ENCODE peak calls at places on chromosome 1, in four cellular contexts. R, W, B and X are unnamed samples.

GRCh38 chr1:45172015-45172414 is 34.4 kb downstream of the ZSWIM5 start:
- DNase-seq in B (no peak), R (no peak), W (no peak), X (no peak)

GRCh38 chr1:186845581-186846210 is 16.9 kb downstream of the PLA2G4A start:
- DNase-seq in B (no peak), R (no peak), W (no peak), X (no peak)

GRCh38 chr1:231841616-231842344 is 215.2 kb downstream of the DISC1 start:
- DNase-seq in B (no peak), W (no peak), R (no peak), X (no peak)

GRCh38 chr1:58968360-58968952 is 184.6 kb upstream of the JUN start:
- DNase-seq in R (peak; percentile 62), W (peak; percentile 94), B (peak; percentile 86), X (peak; percentile 72)

GRCh38 chr1:212158912-212159796 is 123.6 kb downstream of the DTL start:
- DNase-seq in R (no peak), W (no peak), B (no peak), X (no peak)

GRCh38 chr1:1875932-1876331 is 15.0 kb downstream of the GNB1 start:
- DNase-seq in B (no peak), W (no peak), R (no peak), X (no peak)

GRCh38 chr1:147892731-147893214 is 9.8 kb upstream of the GJA8 start:
- DNase-seq in W (no peak), R (no peak), B (no peak), X (no peak)

GRCh38 chr1:62841587-62842169 is 57.7 kb downstream of the ATG4C start:
- DNase-seq in B (no peak), R (no peak), W (no peak), X (no peak)

GRCh38 chr1:94299627-94300552 is 62.5 kb upstream of the ARHGAP29 start:
- DNase-seq in W (no peak), B (no peak), R (no peak), X (no peak)

GRCh38 chr1:114753143-114753542 is 4.6 kb downstream of the CSDE1 start:
- DNase-seq in R (no peak), B (no peak), W (no peak), X (no peak)
- H3K4me1 ChIP-seq in R (no peaks in the 10 kb centered on the region), B (peaks cover 17% of the 10 kb centered on the region), W (no peaks in the 10 kb centered on the region), X (peaks cover 48% of the 10 kb centered on the region)

GRCh38 chr1:55198044-55198443 is 17.1 kb downstream of the USP24 start:
- DNase-seq in B (no peak), W (no peak), R (no peak), X (no peak)

GRCh38 chr1:55196433-55197035 is 18.6 kb downstream of the USP24 start:
- DNase-seq in B (no peak), W (no peak), R (no peak), X (no peak)

GRCh38 chr1:55195523-55196233 is 19.5 kb downstream of the USP24 start:
- DNase-seq in R (no peak), W (no peak), B (no peak), X (no peak)

GRCh38 chr1:55194851-55195250 is 20.3 kb downstream of the USP24 start:
- DNase-seq in B (no peak), R (no peak), W (no peak), X (no peak)

DNA sequence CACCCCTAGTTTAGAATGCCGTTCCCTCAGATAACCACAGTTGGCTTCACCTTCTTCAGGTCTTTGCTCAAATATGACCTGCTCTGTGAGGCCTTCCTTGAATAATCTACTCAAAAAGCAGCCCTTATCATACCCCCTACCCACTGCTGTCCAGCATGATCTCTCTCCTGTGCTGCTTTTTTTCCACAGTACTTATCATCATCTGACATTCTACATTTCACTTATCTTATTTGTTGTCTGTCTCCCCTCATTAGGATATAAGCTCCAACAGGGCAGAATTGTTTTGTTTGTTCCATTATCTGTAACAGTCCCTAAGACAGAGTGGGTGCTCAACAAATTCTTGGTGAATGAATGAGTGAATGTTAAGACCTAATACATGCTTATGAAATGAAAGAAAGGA is 18.1 kb downstream of the USP24 start:
- DNase-seq in B (no peak), R (no peak), W (no peak), X (no peak)
- TF ChIP-seq EP300 in B (no peak), R (no peak), W (no peak), X (no peak)

GRCh38 chr1:204072951-204073836 is at the start of gene SOX13:
- DNase-seq in W (peak; percentile 97), B (peak; percentile 88), R (peak; percentile 86), X (peak; percentile 92)
- TF ChIP-seq CTCF in W (no peak), B (peak; percentile 15), R (no peak), X (no peak)

GRCh38 chr1:70979879-70980278 is 67.7 kb downstream of the PTGER3 start:
- DNase-seq in R (no peak), W (no peak), B (no peak), X (no peak)
- H3K4me1 ChIP-seq in R (no peaks in the 10 kb centered on the region), W (no peaks in the 10 kb centered on the region), B (no peaks in the 10 kb centered on the region), X (no peaks in the 10 kb centered on the region)

GRCh38 chr1:226199971-226200370 is 13.4 kb upstream of the ACBD3 start:
- DNase-seq in B (no peak), R (no peak), W (no peak), X (no peak)
- TF ChIP-seq EP300 in B (no peak), R (no peak), W (no peak), X (no peak)

DNA sequence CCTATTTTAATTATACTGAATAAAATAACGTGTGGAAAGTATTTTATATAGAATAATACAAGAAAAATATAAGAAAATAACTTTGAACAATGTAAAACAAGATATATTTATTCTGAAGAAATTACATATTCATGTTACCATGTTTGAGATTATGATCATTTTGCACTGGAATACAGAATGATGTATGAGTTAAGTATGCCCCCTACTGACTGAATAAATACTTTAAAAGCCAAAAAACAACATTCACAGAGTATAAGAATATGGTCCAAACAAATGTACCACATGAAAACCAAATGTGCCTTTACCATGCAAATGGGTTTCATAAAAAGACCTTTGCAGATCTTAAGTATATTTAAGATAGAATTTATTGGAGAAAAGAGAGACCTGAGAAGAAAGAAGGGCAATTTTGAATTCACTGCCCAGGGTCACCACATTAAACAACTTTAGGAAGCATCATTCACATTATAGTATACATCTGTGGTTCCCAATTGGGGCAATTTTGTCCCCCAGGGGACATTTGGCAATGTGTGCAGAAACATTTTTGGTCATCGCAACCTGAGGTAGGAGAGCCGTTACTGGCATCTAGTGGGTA is 136.6 kb upstream of the GFI1 start:
- DNase-seq in R (no peak), W (no peak), B (no peak), X (no peak)
- TF ChIP-seq CTCF in R (peak; percentile 26), W (no peak), B (no peak), X (peak; percentile 22)

DNA sequence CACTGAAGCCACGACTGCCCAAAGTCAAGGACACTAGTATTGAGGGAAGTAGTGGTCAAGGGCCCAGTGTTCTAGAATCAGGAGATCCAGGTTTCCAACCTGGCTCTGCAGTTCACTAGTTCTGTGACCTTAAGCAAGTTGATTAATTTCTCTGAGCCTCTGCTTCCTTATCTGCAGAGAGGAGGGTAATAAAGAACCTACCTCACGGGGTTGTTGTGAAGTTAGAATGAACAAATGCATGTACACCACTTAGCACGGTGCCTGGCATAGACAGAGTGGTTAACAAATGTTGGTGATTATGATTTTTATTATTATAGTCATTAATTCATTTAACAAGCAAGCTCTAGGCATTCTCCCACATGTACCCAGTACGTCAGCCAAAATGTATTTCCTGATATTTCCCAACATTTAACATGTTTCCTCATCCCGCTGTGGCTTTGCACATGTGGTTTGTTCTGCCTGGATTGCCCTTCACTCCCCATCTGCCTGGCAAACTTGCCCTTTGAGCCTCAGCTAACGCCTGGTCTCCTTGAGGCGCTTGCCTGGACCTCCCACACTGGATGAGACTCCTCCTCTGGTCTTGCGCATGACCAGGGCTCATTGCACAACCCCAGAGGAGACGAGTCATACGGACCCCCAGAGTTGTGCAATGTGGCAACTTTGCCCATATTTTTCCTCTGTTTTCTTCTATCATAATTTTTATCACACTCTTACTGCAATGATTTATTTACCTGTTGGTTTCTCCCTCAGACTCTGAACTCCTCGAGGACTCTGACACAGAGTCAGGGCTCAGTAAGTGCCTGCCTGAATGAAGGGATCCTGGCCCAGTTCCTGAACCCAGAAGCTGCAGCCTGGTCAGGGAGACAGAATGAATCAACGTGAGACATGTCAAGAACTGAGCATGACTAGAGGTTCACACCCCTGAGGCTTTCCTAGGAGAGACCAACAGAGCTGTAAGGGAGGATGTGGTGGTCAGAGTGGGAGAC is 20.7 kb upstream of the MFSD2A start:
- DNase-seq in R (peak; percentile 62), B (peak; percentile 64), W (peak; percentile 91), X (peak; percentile 88)
- H3K4me1 ChIP-seq in R (no peaks in the 10 kb centered on the region), B (no peaks in the 10 kb centered on the region), W (no peaks in the 10 kb centered on the region), X (peaks cover 33% of the 10 kb centered on the region)

DNA sequence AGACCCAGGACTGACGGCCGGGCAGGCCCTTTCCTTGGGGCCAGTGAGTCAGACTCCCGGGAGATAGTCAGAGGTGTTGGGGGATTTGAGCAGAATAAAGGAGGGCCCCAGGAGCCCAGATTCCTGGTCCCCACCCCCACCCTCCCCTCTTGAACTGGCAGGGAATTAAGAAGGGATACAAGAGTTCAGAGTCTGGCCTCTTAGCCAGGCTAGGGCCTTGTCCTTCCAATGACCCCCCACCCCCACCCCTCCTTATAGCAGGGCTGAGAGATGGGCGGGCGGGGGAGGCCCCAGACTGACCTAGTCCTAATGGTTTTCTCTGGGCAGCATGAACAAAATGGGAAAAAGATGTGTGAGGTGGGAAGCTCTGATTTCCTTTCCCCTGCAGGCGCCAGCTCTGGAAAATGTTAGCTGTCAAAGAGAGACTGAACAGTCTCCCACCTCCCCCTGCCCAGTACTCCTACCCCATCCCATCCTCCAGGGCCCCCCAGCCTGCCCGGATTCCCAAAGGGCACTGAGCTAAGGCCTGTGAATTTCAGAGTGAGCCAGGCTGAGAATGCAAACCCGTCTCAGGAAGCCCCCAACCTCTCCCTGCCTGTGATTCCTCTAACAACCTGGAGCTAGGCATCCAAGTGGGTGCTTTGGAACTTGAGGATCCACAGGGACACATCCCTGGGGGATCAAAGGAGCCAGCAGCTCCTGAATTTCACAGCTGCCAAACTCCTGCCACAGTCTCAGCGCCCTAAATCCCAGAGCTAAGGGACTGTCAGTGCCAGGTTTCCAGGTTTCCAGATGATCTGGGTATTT is 5.8 kb upstream of the CRABP2 start:
- DNase-seq in W (no peak), B (no peak), R (no peak), X (no peak)
- TF ChIP-seq EP300 in W (no peak), B (no peak), R (no peak), X (no peak)

DNA sequence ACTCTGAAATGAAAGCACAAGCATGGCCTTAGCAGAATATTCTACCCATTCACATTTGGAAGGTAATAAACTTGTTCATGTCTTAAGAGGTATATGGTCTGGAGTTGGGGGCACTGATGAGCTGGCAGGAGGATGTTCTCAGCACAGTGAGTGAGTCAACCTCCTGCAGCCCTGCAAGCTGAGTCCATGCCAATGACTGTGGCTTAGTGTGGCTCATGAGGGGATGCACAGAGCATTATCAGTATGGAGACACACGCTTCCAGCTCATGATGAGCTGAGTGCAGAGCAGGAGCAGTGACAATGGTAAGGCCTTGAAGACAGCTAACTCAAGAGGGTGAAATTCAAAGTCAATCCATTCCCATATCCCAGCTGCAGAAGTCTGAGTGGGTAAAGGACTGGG is 102.3 kb downstream of the TNFSF18 start:
- DNase-seq in W (no peak), R (no peak), B (no peak), X (no peak)
- TF ChIP-seq CTCF in W (no peak), R (no peak), B (no peak), X (no peak)

GRCh38 chr1:11784256-11784992 is 21.3 kb downstream of the MTHFR start:
- DNase-seq in W (peak; percentile 67), B (peak; percentile 53), R (no peak), X (no peak)
- H3K4me1 ChIP-seq in W (no peaks in the 10 kb centered on the region), B (peaks cover 19% of the 10 kb centered on the region), R (no peaks in the 10 kb centered on the region), X (peaks cover 34% of the 10 kb centered on the region)